ENCODE peak calls at places on chromosomes 12 and 14, in five cellular contexts. S is H9, R is caudate nucleus, Q is spleen, H is ovary. K is an unnamed sample.

GRCh38 chr12:79300199-79300568 is 390.6 kb downstream of the PAWR start:
- DNase-seq in Q (no peak), R (no peak), S (no peak), H (no peak), K (no peak)

GRCh38 chr12:130447655-130447965 is 109.9 kb downstream of the PIWIL1 start:
- DNase-seq in H (no peak), Q (no peak), R (no peak), S (no peak), K (no peak)

GRCh38 chr14:93085916-93086315 is 29.8 kb downstream of the ITPK1 start:
- DNase-seq in R (no peak), Q (no peak), S (peak; percentile 62), H (no peak), K (no peak)

GRCh38 chr12:56522486-56523193 is 1.0 kb downstream of the RBMS2 start:
- DNase-seq in S (no peak), H (no peak), Q (no peak), R (no peak), K (no peak)

GRCh38 chr14:105120056-105120455 is 48.5 kb downstream of the JAG2 start:
- DNase-seq in S (no peak), Q (no peak), R (no peak), H (no peak), K (no peak)

GRCh38 chr14:99191663-99192621 is 80.1 kb downstream of the BCL11B start:
- DNase-seq in Q (peak; percentile 64), H (peak; percentile 68), S (no peak), R (no peak), K (peak; percentile 81)

GRCh38 chr12:20490213-20490612 is 121.9 kb downstream of the PDE3A start:
- DNase-seq in S (no peak), R (no peak), H (no peak), Q (no peak), K (no peak)

GRCh38 chr12:121009744-121010143 is 6.5 kb downstream of the C12orf43 start:
- DNase-seq in S (peak; percentile 74), H (no peak), R (no peak), Q (no peak), K (no peak)

GRCh38 chr12:113373966-113374365 is 15.6 kb downstream of the PLBD2 start:
- DNase-seq in R (no peak), S (no peak), H (no peak), Q (no peak), K (no peak)

GRCh38 chr12:8917751-8918150 is 3.4 kb downstream of the PHC1 start:
- DNase-seq in S (no peak), Q (no peak), R (no peak), H (no peak), K (no peak)

GRCh38 chr14:33932526-33933292 is 18.2 kb downstream of the EGLN3 start:
- DNase-seq in H (no peak), S (no peak), Q (no peak), R (no peak), K (no peak)

GRCh38 chr12:132887513-132888341 is at the start of gene CHFR:
- DNase-seq in Q (peak; percentile 100), S (peak; percentile 100), R (peak; percentile 97), H (peak; percentile 95), K (peak; percentile 98)

GRCh38 chr12:132888852-132889251 is 1.4 kb upstream of the CHFR start:
- DNase-seq in Q (no peak), R (no peak), H (no peak), S (peak; percentile 90), K (no peak)

GRCh38 chr12:132881853-132882252 is 5.6 kb downstream of the CHFR start:
- DNase-seq in H (no peak), Q (no peak), S (no peak), R (no peak), K (no peak)

DNA sequence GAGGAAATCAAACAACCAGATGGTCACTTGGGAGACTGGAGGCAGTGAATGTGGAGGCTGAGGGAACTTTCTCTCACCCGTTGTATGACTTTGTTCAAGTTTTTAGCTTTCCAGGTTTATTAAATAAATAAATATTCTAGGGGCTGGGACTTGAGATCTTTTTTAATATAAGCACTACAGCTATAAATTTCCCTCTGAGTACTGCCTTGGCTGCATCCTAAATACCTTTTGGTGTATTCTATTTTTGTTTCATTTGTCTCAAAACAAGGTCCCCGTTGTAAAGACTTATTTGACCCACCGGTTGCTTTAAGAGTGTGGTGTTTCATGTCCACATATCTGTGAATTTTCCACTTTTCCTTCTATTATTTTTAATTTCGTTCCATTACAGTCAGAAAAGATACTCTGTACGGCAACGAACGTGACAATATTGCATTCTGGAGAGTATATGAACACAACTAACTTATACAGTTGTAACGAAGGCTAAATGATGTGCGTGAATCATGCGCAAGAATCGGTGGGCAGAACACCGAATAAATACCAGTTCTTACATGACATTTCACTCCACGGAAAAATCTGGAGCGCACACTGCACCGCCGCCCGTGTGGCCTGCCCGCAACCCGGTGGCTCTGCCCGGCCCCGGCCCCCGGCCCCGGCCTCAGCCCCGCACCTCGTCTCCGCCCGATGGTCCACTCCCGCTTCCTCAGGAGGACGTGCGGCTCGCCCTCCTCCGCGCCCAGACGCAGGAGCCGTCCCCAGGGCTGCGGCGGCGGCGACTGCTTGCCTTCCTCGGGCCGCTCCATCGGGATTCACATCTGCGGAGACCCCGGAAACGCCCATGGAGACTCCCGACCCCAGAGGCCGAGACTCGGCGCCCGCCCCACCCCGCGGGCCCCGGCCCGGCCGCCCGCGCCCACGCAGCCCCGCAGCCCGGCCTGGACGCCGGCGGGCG is 602 bp downstream of the CHFR start:
- DNase-seq in S (no peak), Q (no peak), R (no peak), H (no peak), K (peak; percentile 67)
- H3K27ac ChIP-seq in S (no peak overlapping the region), Q (peak overlapping the region; percentile 98), R (peak overlapping the region; percentile 30), H (no peak overlapping the region), K (peak overlapping the region; percentile 90)

GRCh38 chr12:104486943-104487819 is 30.4 kb downstream of the CHST11 start:
- DNase-seq in Q (no peak), S (no peak), R (no peak), H (no peak), K (no peak)
- H3K27ac ChIP-seq in Q (no peak overlapping the region), S (no peak overlapping the region), R (no peak overlapping the region), H (no peak overlapping the region), K (peak overlapping the region; percentile 29)

DNA sequence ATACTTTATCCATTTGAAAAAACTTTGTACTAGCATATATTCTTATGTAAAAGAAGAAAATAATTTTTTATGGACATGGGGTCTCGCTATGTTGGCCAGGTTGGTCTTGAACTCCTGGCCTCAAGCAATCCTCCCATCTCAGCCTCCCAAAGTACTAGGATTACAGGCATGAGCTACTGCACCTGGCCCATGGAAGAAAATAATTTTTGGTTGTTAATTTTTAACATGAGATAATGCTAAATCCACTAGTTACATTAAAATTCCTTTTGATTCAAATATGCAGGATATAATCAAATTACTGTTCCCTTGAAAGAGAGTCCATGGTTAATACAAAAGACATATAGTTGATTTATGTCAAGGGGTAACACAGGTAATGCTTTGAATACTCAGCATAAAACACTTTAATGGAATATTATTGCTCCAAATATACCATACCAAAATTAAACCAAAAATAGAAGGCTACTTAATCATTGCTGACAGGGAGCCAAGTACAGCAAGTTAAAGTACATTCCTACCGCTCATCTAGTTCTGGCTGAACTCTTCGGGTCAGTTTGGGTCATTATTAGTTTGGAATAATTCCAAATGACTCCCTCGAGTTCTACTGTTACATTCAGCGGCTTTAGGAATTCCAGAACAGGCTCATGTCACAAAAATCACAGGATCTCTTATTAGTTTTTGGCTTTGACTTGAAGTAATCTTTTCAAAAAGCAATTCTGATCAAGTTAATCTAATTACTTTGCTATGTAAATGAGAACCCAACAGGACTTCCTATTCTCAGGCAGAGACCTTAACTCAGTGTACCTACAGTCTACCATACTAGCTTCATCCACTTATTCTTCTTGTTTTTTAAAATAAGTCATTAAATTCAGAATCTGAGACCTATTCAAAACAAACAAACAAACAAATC is 6.1 kb downstream of the SOS2 start:
- DNase-seq in Q (no peak), S (no peak), R (no peak), H (no peak), K (no peak)
- H3K27ac ChIP-seq in Q (peak overlapping the region; percentile 45), S (no peak overlapping the region), R (no peak overlapping the region), H (no peak overlapping the region), K (peak overlapping the region; percentile 36)

GRCh38 chr12:118044577-118044976 is 16.4 kb downstream of the WSB2 start:
- DNase-seq in H (no peak), Q (no peak), R (no peak), S (no peak), K (no peak)
- H3K27ac ChIP-seq in H (no peak overlapping the region), Q (no peak overlapping the region), R (no peak overlapping the region), S (no peak overlapping the region), K (no peak overlapping the region)

GRCh38 chr12:58819945-58820344 is 100.4 kb downstream of the LRIG3 start:
- DNase-seq in H (no peak), Q (no peak), R (no peak), S (no peak), K (no peak)
- H3K27ac ChIP-seq in H (no peak overlapping the region), Q (no peak overlapping the region), R (peak overlapping the region; percentile 68), S (no peak overlapping the region), K (no peak overlapping the region)

GRCh38 chr14:90114554-90114953 is 52.8 kb downstream of the KCNK13 start:
- DNase-seq in H (no peak), R (no peak), Q (no peak), S (no peak), K (no peak)

GRCh38 chr14:90111895-90112534 is 50.2 kb downstream of the KCNK13 start:
- DNase-seq in H (no peak), S (no peak), R (no peak), Q (no peak), K (no peak)

GRCh38 chr14:90107789-90108188 is 46.0 kb downstream of the KCNK13 start:
- DNase-seq in R (no peak), H (no peak), Q (no peak), S (no peak), K (no peak)

GRCh38 chr14:90105756-90106155 is 44.0 kb downstream of the KCNK13 start:
- DNase-seq in R (no peak), S (no peak), H (no peak), Q (no peak), K (no peak)

GRCh38 chr14:90109858-90110257 is 48.1 kb downstream of the KCNK13 start:
- DNase-seq in Q (no peak), S (peak; percentile 67), R (no peak), H (no peak), K (no peak)
- H3K27ac ChIP-seq in Q (no peak overlapping the region), S (no peak overlapping the region), R (no peak overlapping the region), H (no peak overlapping the region), K (no peak overlapping the region)